ENCODE peak calls at places on chromosomes 16 and 17, in nine cellular contexts. T, V, W, Q, J, O, G, M and Y are unnamed samples.

GRCh38 chr17:74780443-74781238 is 4.5 kb upstream of the NAT9 start:
- DNase-seq in T (no peak), V (peak), W (no peak), Q (peak), J (no peak), O (no peak), G (peak), M (no peak), Y (no peak)

GRCh38 chr16:4115209-4115940 is 867 bp downstream of the ADCY9 start:
- DNase-seq in T (peak), V (peak), W (peak), Q (peak), J (peak), O (peak), G (peak), M (no peak), Y (no peak)

GRCh38 chr16:3610698-3611144 is 685 bp downstream of the SLX4 start:
- DNase-seq in T (no peak), V (no peak), W (peak), Q (no peak), J (no peak), O (no peak), G (peak), M (no peak), Y (no peak)

GRCh38 chr17:35947156-35947585 is 3.7 kb upstream of the LYZL6 start:
- DNase-seq in T (peak), V (peak), W (peak), Q (peak), J (no peak), O (peak), G (peak), M (no peak), Y (peak)

GRCh38 chr16:70250748-70251650 is 741 bp downstream of the EXOSC6 start:
- DNase-seq in T (peak), V (peak), W (peak), Q (peak), J (no peak), O (peak), G (peak), M (no peak), Y (no peak)

GRCh38 chr17:11996722-11997146 is 541 bp downstream of the ZNF18 start:
- DNase-seq in T (no peak), V (no peak), W (peak), Q (no peak), J (no peak), O (peak), G (peak), M (no peak), Y (no peak)

GRCh38 chr17:78358538-78359215 is 1.2 kb downstream of the SOCS3 start:
- DNase-seq in T (no peak), V (no peak), W (peak), Q (peak), J (no peak), O (peak), G (peak), M (no peak), Y (no peak)

GRCh38 chr17:73586921-73587680 is 57.1 kb downstream of the SDK2 start:
- DNase-seq in T (no peak), V (peak), W (no peak), Q (no peak), J (no peak), O (no peak), G (no peak), M (no peak), Y (no peak)

GRCh38 chr16:65305588-65305987 is 183.7 kb upstream of the CDH11 start:
- DNase-seq in T (no peak), V (no peak), W (no peak), Q (no peak), J (no peak), O (no peak), G (no peak), M (no peak), Y (no peak)

GRCh38 chr16:2985893-2986355 is 5.7 kb upstream of the PKMYT1 start:
- DNase-seq in T (no peak), V (no peak), W (no peak), Q (no peak), J (no peak), O (no peak), G (no peak), M (no peak), Y (no peak)

GRCh38 chr17:17702370-17702769 is 21.1 kb downstream of the RAI1 start:
- DNase-seq in T (no peak), V (no peak), W (no peak), Q (no peak), J (no peak), O (no peak), G (no peak), M (no peak), Y (no peak)

GRCh38 chr17:35973333-35974260 is 7.7 kb downstream of the CCL16 start:
- DNase-seq in T (peak), V (no peak), W (peak), Q (no peak), J (no peak), O (peak), G (peak), M (peak), Y (no peak)

GRCh38 chr16:81604960-81605383 is 160.4 kb downstream of the CMIP start:
- DNase-seq in T (no peak), V (no peak), W (peak), Q (no peak), J (no peak), O (peak), G (peak), M (no peak), Y (no peak)

DNA sequence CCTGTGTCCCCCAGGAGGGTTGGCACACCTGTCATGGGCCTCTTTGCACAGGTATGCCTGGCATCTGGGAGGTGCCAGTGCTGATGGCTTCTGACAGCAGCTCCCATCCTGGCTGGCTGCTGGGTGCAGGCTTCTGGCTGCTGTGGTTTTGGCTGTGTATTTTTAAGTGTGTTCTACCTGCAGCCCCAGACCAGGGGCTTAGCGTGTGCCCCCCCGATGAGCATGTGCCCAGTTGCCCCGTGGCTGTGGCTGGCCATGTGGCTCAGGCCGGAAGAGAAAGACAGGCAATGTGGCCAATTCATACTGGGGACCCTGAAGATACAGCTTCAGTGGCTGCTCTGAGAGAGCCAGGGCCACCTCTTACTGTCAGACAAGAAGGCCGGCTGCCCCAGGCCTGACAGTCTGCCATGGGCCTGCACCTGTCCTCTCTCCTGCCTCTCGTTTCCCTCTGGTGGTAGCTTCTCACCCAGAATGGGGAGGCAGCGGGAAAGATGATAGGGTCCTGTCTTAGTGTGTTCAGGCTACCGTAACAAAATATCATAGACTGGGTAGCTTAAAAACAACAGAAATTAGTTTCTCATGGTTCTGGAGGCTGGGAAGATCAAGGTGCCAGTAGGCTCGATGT is 37.6 kb upstream of the LGALS9 start:
- DNase-seq in T (no peak), V (no peak), W (no peak), Q (no peak), J (no peak), O (no peak), G (no peak), M (no peak), Y (no peak)
- TF ChIP-seq CTCF in T (no peak), V (no peak), W (no peak), Q (peak), J (no peak), O (no peak), G (peak), M (no peak), Y (no peak)

DNA sequence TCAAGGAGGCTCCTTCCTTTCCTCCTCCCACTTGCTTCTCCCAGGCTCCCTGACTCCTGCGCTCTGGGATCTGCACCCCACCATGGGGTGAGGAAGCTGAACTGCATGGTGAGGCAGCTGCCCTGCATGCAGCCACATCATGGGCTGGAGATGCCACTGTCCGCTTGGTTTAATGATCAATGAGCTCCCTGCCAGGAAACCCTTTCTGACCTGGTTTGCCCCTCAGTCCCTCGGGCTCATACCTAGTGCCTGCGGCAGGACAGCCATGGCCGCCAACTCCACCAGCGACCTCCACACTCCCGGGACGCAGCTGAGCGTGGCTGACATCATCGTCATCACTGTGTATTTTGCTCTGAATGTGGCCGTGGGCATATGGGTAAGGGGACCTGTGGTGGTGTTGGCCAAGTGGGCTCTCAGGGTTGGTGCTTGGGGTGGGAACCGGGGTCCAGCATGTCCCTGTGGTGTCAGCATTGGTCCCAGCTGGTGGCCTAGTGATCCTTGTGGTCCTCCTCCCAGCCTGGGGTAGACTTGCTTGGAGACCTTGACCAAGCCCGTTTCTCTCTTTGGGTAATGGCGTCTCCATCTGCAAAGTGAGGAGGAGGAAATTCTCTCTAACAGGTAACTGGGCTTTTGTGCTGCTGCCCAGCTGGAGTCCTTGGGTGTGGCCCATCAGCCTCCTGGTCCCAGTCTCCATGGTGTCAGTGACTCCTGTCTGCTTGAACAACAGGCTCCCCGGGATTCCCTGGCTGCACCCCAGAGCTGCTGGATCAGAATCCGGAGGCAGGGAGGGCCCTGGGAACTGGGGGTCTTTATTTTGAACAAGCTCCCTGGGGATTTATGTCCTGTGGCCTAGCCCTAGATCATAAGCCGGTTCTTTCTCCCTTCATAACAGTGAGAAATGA is at the start of gene SLC5A10:
- DNase-seq in T (no peak), V (no peak), W (no peak), Q (peak), J (no peak), O (no peak), G (no peak), M (no peak), Y (no peak)
- TF ChIP-seq CTCF in T (no peak), V (peak), W (peak), Q (peak), J (peak), O (peak), G (peak), M (peak), Y (no peak)

DNA sequence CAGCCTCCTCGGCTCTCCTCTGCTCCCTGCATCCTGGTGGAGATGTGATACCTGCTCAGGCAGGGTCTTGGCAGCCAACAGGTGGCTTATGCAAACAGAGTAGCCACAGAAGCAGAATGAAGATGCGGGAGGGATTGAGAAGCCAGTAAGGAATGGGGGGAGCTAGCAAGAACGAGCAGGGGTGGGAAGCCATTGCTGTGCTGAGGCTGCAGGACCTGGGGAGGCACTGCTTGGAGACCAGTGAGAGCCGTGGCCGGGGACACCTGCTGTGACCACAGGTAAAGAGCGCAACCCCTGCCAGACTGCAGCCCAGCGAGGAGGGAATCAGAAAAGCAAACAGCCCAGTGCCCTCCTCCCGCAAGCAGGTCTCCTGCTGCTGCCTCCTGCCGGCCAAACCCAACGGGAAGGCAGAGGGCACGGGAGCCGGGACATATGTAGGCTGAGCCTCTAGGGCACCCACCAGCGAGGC is 14.7 kb downstream of the AIPL1 start:
- DNase-seq in T (no peak), V (no peak), W (peak), Q (peak), J (no peak), O (peak), G (peak), M (no peak), Y (no peak)
- TF ChIP-seq CTCF in T (peak), V (no peak), W (peak), Q (peak), J (peak), O (peak), G (peak), M (peak), Y (peak)

GRCh38 chr16:87634411-87634810 is 32.1 kb downstream of the JPH3 start:
- DNase-seq in T (no peak), V (no peak), W (no peak), Q (no peak), J (no peak), O (no peak), G (no peak), M (no peak), Y (no peak)
- TF ChIP-seq CTCF in T (no peak), V (no peak), W (no peak), Q (no peak), J (no peak), O (no peak), G (no peak), M (no peak), Y (no peak)

GRCh38 chr17:43982171-43982570 is 22.3 kb upstream of the NAGS start:
- DNase-seq in T (no peak), V (no peak), W (no peak), Q (no peak), J (no peak), O (no peak), G (no peak), M (no peak), Y (no peak)

GRCh38 chr17:43983196-43983514 is 21.3 kb upstream of the NAGS start:
- DNase-seq in T (no peak), V (no peak), W (no peak), Q (no peak), J (no peak), O (no peak), G (no peak), M (no peak), Y (no peak)

GRCh38 chr17:43984521-43984920 is 19.9 kb upstream of the NAGS start:
- DNase-seq in T (no peak), V (no peak), W (no peak), Q (peak), J (no peak), O (no peak), G (no peak), M (no peak), Y (no peak)

GRCh38 chr17:43986225-43986981 is 18.0 kb upstream of the NAGS start:
- DNase-seq in T (no peak), V (no peak), W (no peak), Q (no peak), J (no peak), O (no peak), G (no peak), M (no peak), Y (no peak)

GRCh38 chr17:43983515-43984411 is 20.7 kb upstream of the NAGS start:
- DNase-seq in T (peak), V (peak), W (no peak), Q (peak), J (no peak), O (no peak), G (no peak), M (no peak), Y (no peak)
- TF ChIP-seq CTCF in T (no peak), V (peak), W (peak), Q (peak), J (peak), O (no peak), G (peak), M (peak), Y (peak)

GRCh38 chr16:83438326-83438725 is 369.5 kb upstream of the HSBP1 start:
- DNase-seq in T (no peak), V (no peak), W (no peak), Q (no peak), J (no peak), O (no peak), G (no peak), M (no peak), Y (no peak)

GRCh38 chr16:83439412-83439811 is 368.4 kb upstream of the HSBP1 start:
- DNase-seq in T (no peak), V (no peak), W (no peak), Q (no peak), J (no peak), O (no peak), G (no peak), M (no peak), Y (no peak)

GRCh38 chr16:83447560-83447959 is 360.2 kb upstream of the HSBP1 start:
- DNase-seq in T (no peak), V (no peak), W (no peak), Q (no peak), J (no peak), O (no peak), G (no peak), M (no peak), Y (no peak)

GRCh38 chr16:83441523-83441922 is 366.3 kb upstream of the HSBP1 start:
- DNase-seq in T (no peak), V (no peak), W (no peak), Q (no peak), J (no peak), O (peak), G (no peak), M (no peak), Y (no peak)

GRCh38 chr16:83443972-83444371 is 363.8 kb upstream of the HSBP1 start:
- DNase-seq in T (no peak), V (no peak), W (no peak), Q (no peak), J (no peak), O (no peak), G (no peak), M (no peak), Y (no peak)
- TF ChIP-seq CTCF in T (no peak), V (no peak), W (no peak), Q (no peak), J (no peak), O (no peak), G (no peak), M (no peak), Y (no peak)

DNA sequence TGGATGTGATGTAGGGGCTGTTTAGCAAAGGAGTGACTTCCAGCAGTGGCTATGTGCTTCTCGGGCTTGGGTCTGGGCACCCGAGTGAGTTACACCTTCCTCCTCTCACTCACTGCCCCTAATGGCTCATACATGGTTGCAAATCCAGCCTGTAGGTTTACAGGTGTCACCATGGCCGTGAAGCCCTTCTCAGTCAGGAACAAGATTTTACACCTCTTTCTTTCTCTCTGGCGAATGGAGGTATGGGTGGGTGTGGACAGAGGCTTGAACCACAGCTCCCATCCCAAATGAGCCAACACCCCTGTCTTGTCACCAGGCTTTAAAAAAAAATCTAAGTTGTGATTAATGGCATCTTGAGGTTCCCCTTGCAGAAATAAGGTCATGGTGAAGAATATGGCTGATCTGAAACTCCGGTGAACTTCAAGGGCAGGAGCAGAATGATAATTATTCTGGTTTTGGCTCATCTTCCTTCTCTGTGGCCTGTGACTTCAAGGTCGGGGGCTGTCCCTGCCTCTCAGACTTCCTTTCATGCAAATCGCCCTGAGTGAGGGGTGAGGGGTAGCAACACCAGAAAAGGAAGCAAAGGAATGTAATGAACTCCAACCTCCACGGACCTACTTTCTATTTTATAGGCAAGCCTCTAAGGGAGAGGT is 331.2 kb downstream of the MAF start:
- DNase-seq in T (no peak), V (no peak), W (no peak), Q (no peak), J (no peak), O (no peak), G (no peak), M (no peak), Y (no peak)
- TF ChIP-seq CTCF in T (no peak), V (no peak), W (no peak), Q (no peak), J (no peak), O (no peak), G (no peak), M (no peak), Y (no peak)

GRCh38 chr17:50478391-50479361 is at the start of gene RSAD1:
- DNase-seq in T (peak), V (peak), W (peak), Q (peak), J (peak), O (peak), G (peak), M (peak), Y (peak)

GRCh38 chr17:50480142-50480764 is 1.6 kb downstream of the RSAD1 start:
- DNase-seq in T (no peak), V (no peak), W (no peak), Q (no peak), J (no peak), O (no peak), G (no peak), M (no peak), Y (no peak)

GRCh38 chr17:50477976-50478375 is 684 bp upstream of the RSAD1 start:
- DNase-seq in T (no peak), V (no peak), W (no peak), Q (no peak), J (no peak), O (no peak), G (no peak), M (no peak), Y (no peak)

GRCh38 chr17:50480854-50481490 is 2.3 kb downstream of the RSAD1 start:
- DNase-seq in T (no peak), V (no peak), W (no peak), Q (no peak), J (no peak), O (no peak), G (no peak), M (no peak), Y (no peak)

GRCh38 chr17:50479522-50480141 is 972 bp downstream of the RSAD1 start:
- DNase-seq in T (peak), V (peak), W (peak), Q (peak), J (peak), O (peak), G (peak), M (peak), Y (peak)
- TF ChIP-seq CTCF in T (no peak), V (peak), W (peak), Q (peak), J (peak), O (peak), G (peak), M (peak), Y (peak)

DNA sequence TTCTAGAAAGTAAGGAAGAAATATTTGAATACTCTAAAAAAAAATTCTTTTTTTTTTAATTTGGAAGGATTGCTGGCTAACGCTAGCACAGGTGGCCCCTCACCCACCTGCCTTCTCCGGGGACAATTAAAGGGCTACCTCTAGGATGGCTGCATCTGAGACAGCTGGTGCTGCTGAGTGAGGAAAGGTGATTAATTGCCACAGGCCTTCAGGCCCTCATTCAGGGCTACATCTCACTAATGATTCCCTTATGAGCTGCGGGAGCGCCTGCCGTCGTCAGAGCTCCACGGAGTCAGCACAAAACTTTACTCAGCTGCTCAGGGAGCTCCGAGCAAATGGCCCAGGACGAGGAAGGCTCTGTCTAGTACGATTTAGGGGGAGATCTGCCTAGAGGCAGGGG is 27.0 kb upstream of the AKTIP start:
- DNase-seq in T (no peak), V (no peak), W (no peak), Q (no peak), J (no peak), O (no peak), G (no peak), M (no peak), Y (no peak)
- TF ChIP-seq CTCF in T (no peak), V (no peak), W (no peak), Q (no peak), J (no peak), O (no peak), G (no peak), M (no peak), Y (no peak)